ENCODE peak calls at places on chromosomes 2 and 18, in four cellular contexts. P is psoas muscle, I is BJ, R is H1. F is an unnamed sample. For H3K36me3, the result is how much of the 10 kb centered on the place peaks cover.

GRCh38 chr2:55247025-55247424 is 14.5 kb downstream of the RPS27A start:
- DNase-seq in P (no peak), I (no peak), R (no peak), F (no peak)

GRCh38 chr2:9318461-9319337 is 104.6 kb downstream of the ITGB1BP1 start:
- DNase-seq in P (peak), I (no peak), R (no peak), F (no peak)

GRCh38 chr2:219278655-219279150 is 463 bp upstream of the DNAJB2 start:
- DNase-seq in P (no peak), I (no peak), R (no peak), F (no peak)

GRCh38 chr2:101253013-101253712 is 477 bp downstream of the CNOT11 start:
- DNase-seq in P (peak), I (no peak), R (no peak), F (no peak)

GRCh38 chr18:3383381-3383915 is 66.5 kb upstream of the TGIF1 start:
- DNase-seq in P (no peak), I (no peak), R (no peak), F (no peak)

GRCh38 chr18:25350561-25351201 is 1.3 kb downstream of the ZNF521 start:
- DNase-seq in P (peak), I (no peak), R (no peak), F (no peak)

GRCh38 chr2:144446136-144446535 is 73.8 kb downstream of the ZEB2 start:
- DNase-seq in P (no peak), I (no peak), R (no peak), F (no peak)

GRCh38 chr2:239962890-239963591 is 62.1 kb downstream of the NDUFA10 start:
- DNase-seq in P (no peak), I (no peak), R (no peak), F (no peak)

GRCh38 chr2:97676620-97677019 is 7.1 kb downstream of the C2orf92 start:
- DNase-seq in P (no peak), I (no peak), R (no peak), F (no peak)

GRCh38 chr2:121377676-121378075 is 92.7 kb upstream of the TFCP2L1 start:
- DNase-seq in P (no peak), I (peak), R (no peak), F (peak)
- H3K36me3 ChIP-seq in P (half or more), I (under half), R (under half), F (under half)

GRCh38 chr2:188078544-188078943 is 213.1 kb upstream of the GULP1 start:
- DNase-seq in P (no peak), I (no peak), R (no peak), F (no peak)

GRCh38 chr2:188076149-188077056 is 215.3 kb upstream of the GULP1 start:
- DNase-seq in P (no peak), I (no peak), R (no peak), F (no peak)

GRCh38 chr2:188077757-188078156 is 213.9 kb upstream of the GULP1 start:
- DNase-seq in P (no peak), I (no peak), R (no peak), F (no peak)

DNA sequence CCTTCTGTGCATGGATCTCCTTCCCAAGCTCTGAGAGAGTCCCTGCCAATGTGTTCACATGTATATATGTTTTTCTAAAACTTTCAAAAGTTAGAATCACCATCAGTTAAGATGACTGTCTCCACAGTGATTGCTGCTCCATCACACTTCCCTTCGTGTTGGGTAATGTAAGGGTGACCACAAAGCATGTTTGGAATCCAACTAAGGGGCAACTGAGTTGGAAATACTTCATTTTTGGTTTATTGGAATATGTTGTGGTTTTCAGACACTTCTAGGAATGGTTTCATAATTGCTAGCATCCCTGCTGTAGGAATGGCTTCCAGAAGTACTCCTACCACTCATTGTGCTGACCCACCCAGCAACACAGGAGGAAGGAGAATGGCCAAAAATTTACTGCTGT is 212.5 kb upstream of the GULP1 start:
- DNase-seq in P (no peak), I (peak), R (no peak), F (peak)
- TF ChIP-seq CTCF in P (no peak), I (no peak), R (no peak), F (no peak)

GRCh38 chr2:170034596-170034995 is 143.4 kb upstream of the MYO3B start:
- DNase-seq in P (no peak), I (no peak), R (no peak), F (no peak)

GRCh38 chr2:170039401-170040172 is 138.4 kb upstream of the MYO3B start:
- DNase-seq in P (no peak), I (no peak), R (no peak), F (no peak)

GRCh38 chr2:170038734-170039133 is 139.2 kb upstream of the MYO3B start:
- DNase-seq in P (no peak), I (no peak), R (no peak), F (no peak)
- H3K36me3 ChIP-seq in P (under half), I (under half), R (under half), F (under half)

GRCh38 chr18:35335861-35336260 is 8.4 kb downstream of the ZNF24 start:
- DNase-seq in P (no peak), I (no peak), R (no peak), F (no peak)
- TF ChIP-seq CTCF in P (no peak), I (no peak), R (no peak), F (no peak)